ENCODE peak calls at places on chromosomes 12 and 14, in four cellular contexts. U, H, K and I are unnamed samples.
A peak's percentile ranks its signal among the peaks of the same experiment; 100 is the strongest.

GRCh38 chr12:105882404-105882803 is 256.4 kb downstream of the NUAK1 start:
- DNase-seq in U (no peak), K (no peak), H (no peak), I (no peak)

GRCh38 chr12:72346331-72346944 is 74.3 kb downstream of the TRHDE start:
- DNase-seq in K (peak; percentile 83), U (peak; percentile 13), H (peak; percentile 62), I (peak; percentile 22)

GRCh38 chr12:89791286-89791685 is 82.6 kb upstream of the ATP2B1 start:
- DNase-seq in H (no peak), U (no peak), K (no peak), I (no peak)

GRCh38 chr12:78864483-78865296 is at the start of gene SYT1:
- DNase-seq in K (peak; percentile 56), U (no peak), H (no peak), I (no peak)

GRCh38 chr12:127381681-127382080 is 885.3 kb upstream of the TMEM132C start:
- DNase-seq in K (no peak), U (no peak), H (no peak), I (no peak)

GRCh38 chr12:78229491-78230209 is 399.0 kb downstream of the NAV3 start:
- DNase-seq in U (peak; percentile 21), H (peak; percentile 28), K (peak; percentile 69), I (peak; percentile 9)

GRCh38 chr12:12872139-12872933 is 19.0 kb upstream of the GPRC5A start:
- DNase-seq in H (peak; percentile 46), K (no peak), U (no peak), I (no peak)

GRCh38 chr14:61211476-61212262 is 69.5 kb downstream of the TMEM30B start:
- DNase-seq in K (no peak), U (no peak), H (no peak), I (no peak)

GRCh38 chr12:6606331-6607131 is 648 bp downstream of the CHD4 start:
- DNase-seq in U (no peak), K (no peak), H (peak; percentile 31), I (peak; percentile 65)

GRCh38 chr12:51683763-51684357 is 92.8 kb downstream of the SCN8A start:
- DNase-seq in H (no peak), K (no peak), U (no peak), I (no peak)

DNA sequence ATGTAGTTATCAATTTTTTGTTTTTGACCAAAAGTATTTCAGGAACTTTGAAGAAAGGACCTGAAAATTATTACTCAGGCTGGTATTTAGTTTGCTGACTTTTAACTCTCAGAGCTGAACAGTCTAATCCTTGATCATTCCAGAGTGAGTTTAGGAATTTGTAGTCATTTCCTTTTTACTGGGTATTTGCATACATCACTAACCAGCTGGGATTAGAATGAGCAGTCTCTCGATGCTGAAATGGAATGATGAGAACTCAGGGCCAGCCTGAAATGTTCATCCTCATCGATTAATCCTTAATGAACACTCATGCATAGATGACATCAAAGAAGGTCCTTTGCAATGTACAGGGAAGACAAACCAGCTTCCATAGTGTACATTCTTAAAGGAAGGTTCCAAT is 14.8 kb downstream of the FBXL14 start:
- DNase-seq in H (no peak), U (no peak), K (no peak), I (no peak)
- H3K4me3 ChIP-seq in H (no peak overlapping the region), U (no peak overlapping the region), K (no peak overlapping the region), I (no peak overlapping the region)

GRCh38 chr12:102480401-102480800 is at the start of gene IGF1:
- DNase-seq in H (no peak), K (no peak), U (no peak), I (no peak)
- TF ChIP-seq BRCA1 in H (no peak), K (no peak), U (no peak), I (no peak)

GRCh38 chr12:66971816-66972215 is 292.9 kb upstream of the GRIP1 start:
- DNase-seq in K (no peak), U (no peak), H (no peak), I (no peak)
- TF ChIP-seq SIN3A in K (no peak), U (no peak), H (no peak), I (no peak)

GRCh38 chr12:14842315-14842714 is 1.0 kb downstream of the ART4 start:
- DNase-seq in K (no peak), U (no peak), H (peak; percentile 36), I (no peak)
- H3K4me3 ChIP-seq in K (no peak overlapping the region), U (no peak overlapping the region), H (peak overlapping the region; percentile 73), I (no peak overlapping the region)

DNA sequence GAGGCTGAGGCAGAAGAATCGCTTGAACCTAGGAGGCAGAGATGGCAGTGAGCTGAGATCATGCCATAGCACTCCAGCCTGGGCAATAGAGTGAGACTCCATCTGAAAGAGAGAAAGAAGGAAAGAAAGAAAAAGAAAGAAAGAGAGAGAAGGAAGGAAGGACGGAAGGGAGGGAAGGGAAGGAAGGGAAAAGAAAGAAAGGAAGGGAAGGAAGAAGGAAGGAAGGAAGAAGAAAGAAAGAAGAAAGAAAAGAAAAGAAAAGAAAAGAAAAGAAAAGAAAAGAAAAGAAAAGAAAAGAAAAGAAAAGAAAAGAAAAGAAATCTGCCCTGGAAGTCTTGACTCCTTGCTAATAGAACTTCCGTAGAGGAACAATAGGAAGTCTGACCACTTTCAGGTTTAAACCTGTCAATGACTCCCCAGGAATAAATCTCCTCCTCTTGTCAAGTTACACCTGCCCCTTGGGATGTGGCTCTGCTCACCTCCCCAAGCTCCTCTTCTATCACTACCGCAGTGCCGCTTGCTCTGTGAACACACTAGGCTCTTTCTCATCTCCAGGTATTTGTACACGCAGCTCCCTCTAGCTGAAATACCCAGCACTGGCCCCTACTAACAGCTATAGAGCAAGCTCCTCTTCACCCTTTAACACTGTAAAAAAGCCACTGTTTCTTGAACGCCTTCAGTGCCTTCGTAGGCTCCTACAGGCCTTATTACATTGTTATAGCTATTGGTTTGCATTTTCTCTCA is 773.1 kb upstream of the TBX3 start:
- DNase-seq in K (no peak), H (peak; percentile 71), U (no peak), I (no peak)
- TF ChIP-seq BRCA1 in K (no peak), H (no peak), U (no peak), I (no peak)

DNA sequence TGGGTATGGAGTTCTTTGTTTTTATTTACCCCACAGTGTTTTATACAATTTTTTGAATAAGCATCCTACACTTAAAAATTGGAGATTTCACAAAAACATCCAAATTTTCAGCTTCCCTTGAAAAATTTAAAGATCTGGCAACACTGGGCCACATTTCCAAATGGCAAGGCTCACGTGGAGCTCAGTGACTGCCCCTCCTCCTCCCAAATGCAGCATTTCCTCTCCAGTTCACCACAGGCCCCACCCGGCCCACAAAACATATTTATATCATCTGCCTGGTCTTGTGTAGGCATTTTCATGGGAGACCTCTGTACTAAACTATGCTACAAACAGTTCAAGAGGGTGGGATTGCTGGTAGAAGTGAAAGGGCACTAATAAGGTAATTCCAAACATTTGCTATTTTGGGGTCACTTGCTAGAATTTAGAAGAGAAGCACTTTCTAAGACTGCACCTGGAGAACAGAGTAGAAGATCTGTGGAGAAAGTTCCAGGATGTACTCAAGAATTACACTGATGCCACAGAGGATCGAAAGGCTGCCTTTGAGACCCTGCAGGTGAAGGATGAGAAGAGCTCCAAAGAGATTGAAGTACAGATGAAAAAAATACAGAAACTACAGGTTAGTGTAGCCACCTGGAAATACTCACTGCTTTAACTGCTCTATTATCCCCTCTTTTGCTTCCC is 7.3 kb downstream of the FKBP11 start:
- DNase-seq in H (no peak), K (no peak), U (no peak), I (no peak)
- TF ChIP-seq SIN3A in H (no peak), K (no peak), U (no peak), I (no peak)

DNA sequence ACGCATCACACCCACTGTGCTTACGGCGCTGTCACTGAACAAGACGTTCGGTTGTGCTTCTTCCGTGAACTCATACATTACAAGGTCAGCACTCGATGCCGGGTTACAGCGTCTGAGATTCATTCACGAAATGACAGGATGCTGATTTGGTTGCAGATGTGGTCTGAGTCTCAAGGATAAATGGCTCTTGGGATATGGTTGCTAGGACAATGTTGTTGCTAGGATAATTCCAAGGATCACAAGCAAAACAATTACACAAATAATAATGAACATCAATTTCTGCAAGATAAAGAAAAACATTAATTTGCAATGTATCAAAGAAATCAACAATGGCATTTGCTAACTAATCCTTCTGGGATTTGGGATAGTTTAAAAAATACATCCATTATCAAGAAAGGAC is 47.4 kb downstream of the STX2 start:
- DNase-seq in U (no peak), K (no peak), H (no peak), I (no peak)
- H3K4me3 ChIP-seq in U (no peak overlapping the region), K (no peak overlapping the region), H (no peak overlapping the region), I (no peak overlapping the region)

GRCh38 chr14:31449136-31449535 is 8.2 kb downstream of the DTD2 start:
- DNase-seq in H (no peak), U (no peak), K (no peak), I (no peak)

GRCh38 chr14:31445703-31446102 is 11.6 kb downstream of the DTD2 start:
- DNase-seq in U (no peak), H (no peak), K (no peak), I (no peak)

DNA sequence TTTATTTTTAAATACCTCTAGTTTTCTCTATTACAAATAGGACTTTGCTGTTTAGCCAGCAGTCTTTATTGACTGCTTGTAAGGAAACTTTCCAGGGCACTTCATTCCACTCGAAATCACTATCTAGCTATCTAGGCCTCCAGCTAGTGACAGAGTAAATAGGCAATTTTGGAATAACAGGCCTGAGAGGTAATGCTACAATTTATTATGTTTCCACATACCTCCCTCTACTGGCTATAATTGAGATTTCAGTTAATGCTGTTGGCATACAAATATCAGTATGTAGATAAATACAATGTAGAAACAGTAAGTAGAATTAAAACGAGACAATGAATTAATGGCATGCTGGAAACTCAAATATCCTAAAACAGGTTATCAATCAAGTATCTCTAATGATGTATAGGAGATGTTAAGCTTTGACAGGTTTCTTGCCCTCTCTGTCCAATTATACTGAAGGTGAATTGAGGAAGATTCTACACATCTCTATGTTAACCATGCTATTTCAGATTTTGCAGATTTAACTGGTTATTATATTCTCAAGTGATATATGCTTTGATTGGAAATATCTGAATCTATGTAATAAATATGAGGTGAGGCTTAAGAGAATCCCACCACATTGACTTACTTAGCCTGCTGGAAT is 7.2 kb downstream of the DTD2 start:
- DNase-seq in K (no peak), U (no peak), H (peak; percentile 68), I (peak; percentile 17)
- TF ChIP-seq BRCA1 in K (no peak), U (no peak), H (no peak), I (no peak)

GRCh38 chr12:81627336-81628189 is 131.6 kb downstream of the PPFIA2 start:
- DNase-seq in H (peak; percentile 29), U (no peak), K (no peak), I (peak; percentile 11)
- TF ChIP-seq SIN3A in H (no peak), U (no peak), K (no peak), I (no peak)

GRCh38 chr12:3564861-3565260 is 73.9 kb downstream of the PRMT8 start:
- DNase-seq in H (no peak), K (no peak), U (no peak), I (no peak)

GRCh38 chr12:3560295-3560620 is 69.3 kb downstream of the PRMT8 start:
- DNase-seq in H (no peak), U (no peak), K (no peak), I (no peak)

GRCh38 chr12:3564411-3564810 is 73.4 kb downstream of the PRMT8 start:
- DNase-seq in U (no peak), H (no peak), K (no peak), I (no peak)

GRCh38 chr12:3563966-3564365 is 73.0 kb downstream of the PRMT8 start:
- DNase-seq in H (no peak), U (no peak), K (no peak), I (no peak)

DNA sequence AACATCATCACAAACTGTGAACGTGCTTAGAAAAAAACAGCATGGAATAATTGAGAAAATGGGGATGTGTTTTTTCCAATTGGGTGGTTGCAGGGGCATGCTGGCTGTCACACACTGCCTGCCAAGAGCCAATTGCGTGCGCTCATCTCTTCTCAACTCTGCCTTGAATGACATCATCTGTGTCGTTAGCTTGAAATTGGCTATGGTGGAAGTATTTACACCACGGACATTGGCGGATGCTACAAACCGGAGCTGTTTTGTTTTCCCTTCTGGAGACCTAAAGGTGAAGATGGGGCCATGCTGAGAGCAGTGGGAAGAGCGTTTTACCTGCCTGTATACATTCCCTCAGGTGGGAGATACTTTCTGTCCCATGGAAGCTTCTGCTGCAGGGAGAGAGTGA is 71.5 kb downstream of the PRMT8 start:
- DNase-seq in U (no peak), H (no peak), K (no peak), I (no peak)
- H3K4me3 ChIP-seq in U (no peak overlapping the region), H (no peak overlapping the region), K (no peak overlapping the region), I (no peak overlapping the region)